ENCODE peak calls at places on chromosomes 16 and 17, in four cellular contexts. O is left cardiac atrium, J is NCI-H510A, R is fibroblast of lung. W is an unnamed sample.

GRCh38 chr17:29567362-29568330 is 809 bp upstream of the ABHD15 start:
- DNase-seq in O (peak), J (peak), R (peak), W (peak)

GRCh38 chr17:78124081-78124835 is 4.3 kb downstream of the TMC6 start:
- DNase-seq in O (no peak), J (no peak), R (no peak), W (no peak)

GRCh38 chr17:40297511-40297910 is 9.8 kb downstream of the CDC6 start:
- DNase-seq in O (no peak), J (no peak), R (no peak), W (no peak)

GRCh38 chr16:65889533-65889966 is 476.9 kb upstream of the CDH5 start:
- DNase-seq in O (no peak), J (peak), R (no peak), W (peak)

GRCh38 chr17:81132197-81132540 is 33.1 kb upstream of the PVALEF start:
- DNase-seq in O (no peak), J (no peak), R (no peak), W (no peak)

GRCh38 chr16:81530814-81531213 is 86.2 kb downstream of the CMIP start:
- DNase-seq in O (no peak), J (no peak), R (no peak), W (peak)

GRCh38 chr17:81031571-81032550 is 3.1 kb upstream of the BAIAP2 start:
- DNase-seq in O (no peak), J (no peak), R (no peak), W (no peak)

GRCh38 chr16:29748077-29748759 is 2.4 kb upstream of the C16orf54 start:
- DNase-seq in O (no peak), J (no peak), R (no peak), W (no peak)

GRCh38 chr16:70610273-70611223 is 35.8 kb upstream of the IL34 start:
- DNase-seq in O (peak), J (no peak), R (no peak), W (no peak)

GRCh38 chr17:57458718-57459285 is 202.5 kb downstream of the MSI2 start:
- DNase-seq in O (no peak), J (peak), R (no peak), W (no peak)

GRCh38 chr16:65249768-65250167 is 127.9 kb upstream of the CDH11 start:
- DNase-seq in O (peak), J (no peak), R (no peak), W (no peak)

GRCh38 chr17:38879878-38880727 is 10.2 kb downstream of the LASP1 start:
- DNase-seq in O (peak), J (no peak), R (peak), W (peak)

GRCh38 chr17:55458287-55458900 is 36.8 kb upstream of the MMD start:
- DNase-seq in O (no peak), J (no peak), R (no peak), W (no peak)

GRCh38 chr17:38881600-38882191 is 11.8 kb downstream of the LASP1 start:
- DNase-seq in O (peak), J (no peak), R (peak), W (no peak)

GRCh38 chr17:28392491-28392890 is 13.5 kb downstream of the SLC46A1 start:
- DNase-seq in O (no peak), J (no peak), R (no peak), W (no peak)

GRCh38 chr17:54969658-54970572 is 1.4 kb downstream of the STXBP4 start:
- DNase-seq in O (no peak), J (no peak), R (no peak), W (no peak)

GRCh38 chr17:79073706-79074088 is 927 bp upstream of the ENGASE start:
- DNase-seq in O (no peak), J (no peak), R (no peak), W (no peak)

GRCh38 chr16:30691907-30692306 is 7.1 kb upstream of the SRCAP start:
- DNase-seq in O (no peak), J (no peak), R (no peak), W (no peak)

GRCh38 chr17:64423881-64424280 is 25.0 kb upstream of the MILR1 start:
- DNase-seq in O (no peak), J (no peak), R (peak), W (no peak)

GRCh38 chr17:71023631-71024030 is 854.3 kb downstream of the KCNJ2 start:
- DNase-seq in O (no peak), J (peak), R (peak), W (no peak)

GRCh38 chr17:76550712-76551615 is 11.1 kb downstream of the PRCD start:
- DNase-seq in O (no peak), J (no peak), R (peak), W (peak)

W was measured in MCF 10A.